ENCODE peak calls at places on chromosomes 12 and 14, in nine cellular contexts. N is tibial nerve, H is IMR-90, U is uterus, R is PC-3, V is body of pancreas, G is aorta, B is neuronal stem cell, E is cardiac muscle cell. C is an unnamed sample. For H3K36me3, the result is how much of the 10 kb centered on the place peaks cover.

GRCh38 chr12:93722757-93723567 is 45.8 kb downstream of the CRADD start:
- DNase-seq in N (no peak), H (no peak), U (no peak), R (peak), V (peak), G (no peak), B (no peak), E (no peak), C (no peak)

GRCh38 chr14:22399776-22400175 is 189.2 kb downstream of the DAD1 start:
- DNase-seq in N (no peak), H (no peak), U (no peak), R (no peak), V (no peak), G (no peak), B (no peak), E (no peak), C (no peak)

GRCh38 chr14:66643344-66643743 is 135.4 kb downstream of the GPHN start:
- DNase-seq in N (no peak), H (peak), U (no peak), R (peak), V (no peak), G (no peak), B (no peak), E (no peak), C (no peak)

GRCh38 chr14:99267871-99268775 is 3.9 kb downstream of the BCL11B start:
- DNase-seq in N (no peak), H (no peak), U (no peak), R (no peak), V (no peak), G (no peak), B (no peak), E (no peak), C (no peak)

GRCh38 chr14:77660754-77661153 is 44.3 kb upstream of the SPTLC2 start:
- DNase-seq in N (no peak), H (no peak), U (no peak), R (no peak), V (no peak), G (no peak), B (peak), E (no peak), C (no peak)

GRCh38 chr12:50689437-50689836 is 74.5 kb upstream of the ATF1 start:
- DNase-seq in N (no peak), H (no peak), U (no peak), R (no peak), V (no peak), G (no peak), B (no peak), E (no peak), C (no peak)

GRCh38 chr14:39621223-39621622 is 189.0 kb upstream of the FBXO33 start:
- DNase-seq in N (no peak), H (no peak), U (no peak), R (no peak), V (no peak), G (no peak), B (no peak), E (no peak), C (no peak)

GRCh38 chr12:95763809-95764253 is 26.7 kb downstream of the NTN4 start:
- DNase-seq in N (peak), H (peak), U (no peak), R (peak), V (peak), G (no peak), B (no peak), E (peak), C (peak)

GRCh38 chr14:22002860-22003284 is 329.3 kb upstream of the OR4E1 start:
- DNase-seq in N (no peak), H (no peak), U (no peak), R (peak), V (no peak), G (no peak), B (peak), E (no peak), C (no peak)

GRCh38 chr12:126343352-126343751 is 1278.1 kb downstream of the AACS start:
- DNase-seq in N (no peak), H (no peak), U (no peak), R (no peak), V (no peak), G (no peak), B (no peak), E (no peak), C (no peak)

GRCh38 chr14:103808403-103809001 is 38.9 kb downstream of the PPP1R13B start:
- DNase-seq in N (peak), H (peak), U (peak), R (peak), V (peak), G (peak), B (peak), E (peak), C (peak)

GRCh38 chr14:56339855-56340701 is 221.9 kb downstream of the PELI2 start:
- DNase-seq in N (peak), H (peak), U (peak), R (peak), V (peak), G (peak), B (peak), E (peak), C (peak)

GRCh38 chr14:101257551-101257950 is 303.7 kb upstream of the DIO3 start:
- DNase-seq in N (no peak), H (no peak), U (no peak), R (no peak), V (no peak), G (no peak), B (no peak), E (no peak), C (no peak)

GRCh38 chr12:89556976-89557375 is 31.1 kb upstream of the POC1B start:
- DNase-seq in N (no peak), H (peak), U (no peak), R (peak), V (no peak), G (no peak), B (no peak), E (peak), C (no peak)

GRCh38 chr14:92719421-92719820 is 29.0 kb downstream of the LGMN start:
- DNase-seq in N (no peak), H (peak), U (no peak), R (peak), V (no peak), G (no peak), B (no peak), E (no peak), C (no peak)

GRCh38 chr14:69002069-69002468 is 23.0 kb upstream of the ACTN1 start:
- DNase-seq in N (no peak), H (no peak), U (no peak), R (peak), V (peak), G (no peak), B (no peak), E (no peak), C (peak)

GRCh38 chr12:51920046-51920445 is 12.7 kb downstream of the ACVRL1 start:
- DNase-seq in N (no peak), H (no peak), U (no peak), R (no peak), V (no peak), G (peak), B (no peak), E (no peak), C (no peak)

GRCh38 chr14:74913986-74914573 is 9.0 kb downstream of the RPS6KL1 start:
- DNase-seq in N (peak), H (peak), U (peak), R (peak), V (peak), G (peak), B (peak), E (peak), C (peak)

GRCh38 chr14:77140937-77141591 is 527 bp downstream of the ZDHHC22 start:
- DNase-seq in N (no peak), H (peak), U (no peak), R (peak), V (no peak), G (no peak), B (peak), E (peak), C (no peak)

GRCh38 chr14:64191756-64192155 is 102.4 kb downstream of the ESR2 start:
- DNase-seq in N (no peak), H (peak), U (no peak), R (peak), V (peak), G (no peak), B (no peak), E (peak), C (no peak)

GRCh38 chr12:1044697-1045096 is 53.7 kb downstream of the ERC1 start:
- DNase-seq in N (no peak), H (peak), U (no peak), R (peak), V (no peak), G (no peak), B (no peak), E (peak), C (no peak)

GRCh38 chr12:68809190-68810026 is 1.4 kb downstream of the MDM2 start:
- DNase-seq in N (no peak), H (no peak), U (no peak), R (no peak), V (no peak), G (no peak), B (no peak), E (no peak), C (no peak)

GRCh38 chr12:103924761-103925641 is 5.2 kb upstream of the HSP90B1 start:
- DNase-seq in N (no peak), H (peak), U (no peak), R (peak), V (no peak), G (no peak), B (no peak), E (peak), C (no peak)

GRCh38 chr12:92987846-92988621 is 58.9 kb upstream of the EEA1 start:
- DNase-seq in N (no peak), H (no peak), U (no peak), R (no peak), V (no peak), G (no peak), B (no peak), E (no peak), C (no peak)

GRCh38 chr12:31961137-31961536 is 1.9 kb downstream of the RESF1 start:
- DNase-seq in N (no peak), H (no peak), U (no peak), R (no peak), V (no peak), G (no peak), B (no peak), E (no peak), C (no peak)

GRCh38 chr12:106227641-106228319 is 20.0 kb downstream of the CKAP4 start:
- DNase-seq in N (no peak), H (no peak), U (no peak), R (peak), V (peak), G (no peak), B (no peak), E (peak), C (no peak)

GRCh38 chr12:51977320-51977753 is 25.8 kb downstream of the ACVR1B start:
- DNase-seq in N (no peak), H (no peak), U (no peak), R (no peak), V (no peak), G (no peak), B (no peak), E (peak), C (no peak)

GRCh38 chr14:101774814-101775213 is 13.3 kb downstream of the PPP2R5C start:
- DNase-seq in N (no peak), H (no peak), U (no peak), R (no peak), V (no peak), G (no peak), B (no peak), E (no peak), C (no peak)

GRCh38 chr12:5390174-5390799 is 41.6 kb upstream of the NTF3 start:
- DNase-seq in N (no peak), H (no peak), U (no peak), R (no peak), V (no peak), G (no peak), B (no peak), E (no peak), C (no peak)

GRCh38 chr12:2298556-2299195 is 245.9 kb downstream of the CACNA1C start:
- DNase-seq in N (no peak), H (no peak), U (no peak), R (no peak), V (no peak), G (no peak), B (no peak), E (no peak), C (no peak)

GRCh38 chr12:68915055-68915454 is 17.9 kb downstream of the CPM start:
- DNase-seq in N (no peak), H (peak), U (no peak), R (peak), V (no peak), G (no peak), B (no peak), E (peak), C (no peak)

GRCh38 chr12:79055926-79056674 is 191.5 kb downstream of the SYT1 start:
- DNase-seq in N (no peak), H (peak), U (no peak), R (peak), V (no peak), G (no peak), B (no peak), E (peak), C (no peak)

GRCh38 chr14:65456247-65456646 is 43.7 kb downstream of the FUT8 start:
- DNase-seq in N (no peak), H (no peak), U (no peak), R (no peak), V (no peak), G (no peak), B (no peak), E (no peak), C (no peak)

GRCh38 chr12:21183721-21184275 is 52.8 kb downstream of the SLCO1B1 start:
- DNase-seq in N (no peak), H (no peak), U (no peak), R (peak), V (no peak), G (no peak), B (no peak), E (no peak), C (no peak)

GRCh38 chr14:101600336-101600890 is 39.1 kb downstream of the DIO3 start:
- DNase-seq in N (no peak), H (no peak), U (no peak), R (no peak), V (no peak), G (no peak), B (no peak), E (no peak), C (no peak)

GRCh38 chr14:89143595-89143994 is 273.4 kb downstream of the FOXN3 start:
- DNase-seq in N (no peak), H (no peak), U (no peak), R (no peak), V (no peak), G (no peak), B (no peak), E (peak), C (no peak)

GRCh38 chr12:76284816-76285750 is 63.1 kb downstream of the BBS10 start:
- DNase-seq in N (no peak), H (peak), U (no peak), R (peak), V (no peak), G (no peak), B (no peak), E (no peak), C (no peak)

GRCh38 chr12:58576071-58576470 is 344.2 kb downstream of the LRIG3 start:
- DNase-seq in N (no peak), H (peak), U (no peak), R (no peak), V (no peak), G (no peak), B (no peak), E (no peak), C (no peak)

GRCh38 chr14:59313063-59314018 is 124.9 kb downstream of the DAAM1 start:
- DNase-seq in N (no peak), H (no peak), U (no peak), R (no peak), V (no peak), G (no peak), B (no peak), E (no peak), C (no peak)

GRCh38 chr12:108623577-108623976 is 10.1 kb downstream of the SELPLG start:
- DNase-seq in N (no peak), H (no peak), U (no peak), R (no peak), V (no peak), G (no peak), B (no peak), E (no peak), C (no peak)
- H3K36me3 ChIP-seq in N (under half), H (under half), U (under half), R (under half), V (under half), G (under half), B (under half), E (under half), C (under half)

GRCh38 chr14:97158102-97158501 is 360.9 kb downstream of the VRK1 start:
- DNase-seq in N (no peak), H (no peak), U (no peak), R (no peak), V (no peak), G (no peak), B (no peak), E (no peak), C (no peak)

GRCh38 chr14:97159124-97159523 is 361.9 kb downstream of the VRK1 start:
- DNase-seq in N (no peak), H (no peak), U (no peak), R (no peak), V (no peak), G (no peak), B (no peak), E (no peak), C (no peak)

GRCh38 chr14:97166497-97166896 is 369.3 kb downstream of the VRK1 start:
- DNase-seq in N (no peak), H (no peak), U (no peak), R (peak), V (no peak), G (no peak), B (no peak), E (no peak), C (no peak)

GRCh38 chr14:97162621-97163020 is 365.4 kb downstream of the VRK1 start:
- DNase-seq in N (no peak), H (no peak), U (no peak), R (no peak), V (no peak), G (no peak), B (no peak), E (no peak), C (no peak)

DNA sequence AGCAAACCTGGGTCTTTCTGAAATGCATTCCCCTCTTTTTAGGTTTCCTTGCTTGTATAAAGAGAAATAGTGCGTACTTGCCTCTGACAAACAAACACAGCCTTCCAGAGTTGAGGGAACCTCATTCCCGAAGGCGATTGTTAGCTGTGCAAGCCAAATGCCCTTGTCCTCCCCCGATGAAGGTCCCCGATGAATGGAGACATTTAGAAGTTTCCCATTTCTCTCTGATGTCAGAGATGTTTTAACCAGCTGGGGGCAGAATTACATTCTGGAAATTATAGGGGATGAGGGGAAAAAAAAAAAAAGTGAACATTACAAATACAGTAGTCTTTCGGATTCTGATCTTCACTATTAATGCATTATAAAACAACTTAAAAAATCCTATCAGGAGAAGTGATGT is 366.8 kb downstream of the VRK1 start:
- DNase-seq in N (no peak), H (no peak), U (no peak), R (peak), V (no peak), G (no peak), B (no peak), E (no peak), C (no peak)
- H3K36me3 ChIP-seq in N (under half), H (under half), U (under half), R (under half), V (under half), G (under half), B (under half), E (under half), C (under half)

GRCh38 chr12:65922077-65922476 is 97.8 kb downstream of the HMGA2 start:
- DNase-seq in N (no peak), H (no peak), U (no peak), R (no peak), V (no peak), G (no peak), B (no peak), E (no peak), C (no peak)
- H3K36me3 ChIP-seq in N (under half), H (under half), U (under half), R (under half), V (under half), G (under half), B (under half), E (under half), C (under half)

GRCh38 chr12:123643911-123644310 is 10.3 kb downstream of the GTF2H3 start:
- DNase-seq in N (no peak), H (no peak), U (no peak), R (no peak), V (no peak), G (no peak), B (no peak), E (no peak), C (no peak)
- H3K36me3 ChIP-seq in N (under half), H (under half), U (under half), R (under half), V (under half), G (under half), B (half or more), E (under half), C (half or more)

DNA sequence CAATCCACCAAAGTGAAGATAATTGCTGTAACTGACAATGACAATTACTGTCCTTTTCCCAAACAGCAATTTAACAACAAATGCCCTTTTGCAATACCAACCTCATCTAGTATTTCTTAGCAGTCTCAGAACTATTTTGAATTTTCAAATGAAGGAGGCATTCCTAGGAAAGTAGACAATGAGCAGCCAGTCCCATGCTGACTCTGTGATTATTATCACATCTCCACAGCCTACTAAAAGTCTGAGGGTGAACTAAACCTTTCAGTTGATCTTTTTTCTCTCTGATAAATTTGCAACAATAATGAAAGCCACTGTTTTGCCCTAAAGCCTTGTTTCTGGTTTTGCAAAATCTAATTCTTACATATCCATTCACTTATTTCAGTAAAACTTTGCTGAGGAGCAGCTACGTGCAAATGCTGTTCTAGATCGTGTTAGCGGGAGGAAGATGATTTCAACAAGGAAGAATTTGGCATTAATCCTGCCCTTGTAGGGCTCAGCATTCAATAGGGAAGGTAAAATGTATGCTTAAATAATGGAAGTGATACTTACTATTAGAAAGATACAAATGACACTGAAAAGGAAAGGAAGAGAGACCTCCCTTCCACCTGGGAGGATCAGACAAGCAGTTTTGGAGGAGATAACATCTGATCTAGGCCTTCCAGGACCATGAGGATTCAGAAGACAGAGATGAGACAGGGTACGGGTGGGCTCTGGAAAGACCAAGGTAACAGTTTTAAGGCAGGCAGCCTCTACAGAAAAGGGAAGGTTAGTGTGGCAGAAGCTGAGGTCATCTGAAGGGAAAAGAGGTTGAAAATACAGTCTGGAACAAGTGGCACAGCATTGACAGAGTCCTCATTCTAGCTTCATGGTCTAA is 47.4 kb downstream of the SLC38A1 start:
- DNase-seq in N (no peak), H (peak), U (no peak), R (peak), V (no peak), G (no peak), B (no peak), E (peak), C (no peak)
- H3K36me3 ChIP-seq in N (under half), H (under half), U (under half), R (half or more), V (under half), G (under half), B (half or more), E (under half), C (under half)

C was measured in heart left ventricle.